ENCODE peak calls at places on chromosomes 12 and 14, in six cellular contexts. V is body of pancreas, G is stomach, H is ovary, E is breast epithelium, J is HCT116. U is an unnamed sample.

GRCh38 chr12:39239484-39240143 is 203.3 kb downstream of the KIF21A start:
- DNase-seq in J (no peak), V (no peak), H (no peak), E (no peak), G (no peak), U (no peak)

GRCh38 chr12:31482816-31483215 is 108.1 kb downstream of the DENND5B start:
- DNase-seq in J (peak), V (no peak), E (no peak), G (no peak), H (no peak), U (peak)

GRCh38 chr12:85831327-85831990 is 4.8 kb downstream of the RASSF9 start:
- DNase-seq in E (no peak), V (no peak), G (no peak), J (no peak), H (no peak), U (no peak)

GRCh38 chr12:114391088-114391487 is 14.9 kb downstream of the TBX5 start:
- DNase-seq in E (no peak), V (no peak), G (no peak), H (no peak), J (no peak), U (no peak)

GRCh38 chr12:107415834-107416233 is 269.8 kb upstream of the PWP1 start:
- DNase-seq in G (no peak), V (no peak), H (no peak), J (no peak), E (no peak), U (no peak)

GRCh38 chr12:123934829-123935228 is 37.8 kb downstream of the CCDC92 start:
- DNase-seq in J (no peak), E (no peak), V (no peak), H (no peak), G (no peak), U (no peak)

GRCh38 chr12:109881752-109882151 is 1.4 kb upstream of the GLTP start:
- DNase-seq in E (no peak), V (no peak), J (no peak), G (no peak), H (no peak), U (no peak)

GRCh38 chr12:12133259-12133658 is 62.5 kb downstream of the BCL2L14 start:
- DNase-seq in V (no peak), E (no peak), J (no peak), H (no peak), G (no peak), U (no peak)

GRCh38 chr12:57342207-57342691 is 88.6 kb downstream of the R3HDM2 start:
- DNase-seq in H (peak), V (no peak), E (no peak), G (no peak), J (no peak), U (no peak)

GRCh38 chr12:126936181-126936851 is 1330.7 kb upstream of the TMEM132C start:
- DNase-seq in J (peak), V (peak), G (no peak), E (no peak), H (no peak), U (peak)

GRCh38 chr12:45669093-45669492 is 60.4 kb upstream of the ARID2 start:
- DNase-seq in J (no peak), G (no peak), H (no peak), V (no peak), E (no peak), U (no peak)

GRCh38 chr12:50537538-50537919 is 32.7 kb downstream of the DIP2B start:
- DNase-seq in E (no peak), J (peak), V (no peak), G (no peak), H (no peak), U (peak)

GRCh38 chr12:54217774-54218221 is 29.0 kb upstream of the SMUG1 start:
- DNase-seq in H (peak), V (no peak), G (peak), E (no peak), J (no peak), U (no peak)

GRCh38 chr14:23113346-23114119 is 5.5 kb downstream of the CEBPE start:
- DNase-seq in J (no peak), E (no peak), V (no peak), G (no peak), H (no peak), U (no peak)

DNA sequence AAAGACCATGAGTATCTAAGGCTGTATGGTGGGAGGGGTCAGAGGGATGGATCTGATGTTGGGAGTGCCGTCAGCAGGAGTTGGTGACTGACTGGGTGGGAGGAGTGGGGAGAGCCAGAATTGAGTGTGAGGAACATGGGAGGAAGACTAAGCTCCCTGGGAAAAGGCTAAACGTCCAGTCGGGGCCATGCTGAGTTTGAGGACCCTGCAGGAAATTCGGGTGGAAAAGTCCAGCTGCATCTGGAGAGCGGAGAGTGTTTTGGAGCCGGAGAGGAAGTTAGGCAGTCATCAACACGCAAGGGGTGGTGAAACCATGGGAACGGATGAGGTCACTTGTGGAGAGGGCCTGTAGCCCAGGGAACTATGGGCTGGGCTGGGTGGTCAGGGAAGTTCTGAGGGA is 60.9 kb downstream of the ELK3 start:
- DNase-seq in J (no peak), H (peak), G (no peak), V (no peak), E (no peak), U (no peak)
- TF ChIP-seq POLR2A in J (no peak), H (no peak), G (no peak), V (no peak), E (no peak), U (no peak)

GRCh38 chr14:60210703-60211102 is 38.3 kb upstream of the PPM1A start:
- DNase-seq in V (no peak), H (no peak), G (no peak), E (no peak), J (no peak), U (no peak)

GRCh38 chr14:60206249-60206670 is 41.1 kb upstream of the DHRS7 start:
- DNase-seq in E (no peak), G (no peak), J (no peak), H (no peak), V (no peak), U (no peak)

GRCh38 chr14:60206837-60207533 is 41.8 kb upstream of the DHRS7 start:
- DNase-seq in V (no peak), H (no peak), J (no peak), G (no peak), E (no peak), U (no peak)

GRCh38 chr14:60204104-60204842 is 39.1 kb upstream of the DHRS7 start:
- DNase-seq in G (no peak), H (no peak), V (peak), J (no peak), E (no peak), U (no peak)

DNA sequence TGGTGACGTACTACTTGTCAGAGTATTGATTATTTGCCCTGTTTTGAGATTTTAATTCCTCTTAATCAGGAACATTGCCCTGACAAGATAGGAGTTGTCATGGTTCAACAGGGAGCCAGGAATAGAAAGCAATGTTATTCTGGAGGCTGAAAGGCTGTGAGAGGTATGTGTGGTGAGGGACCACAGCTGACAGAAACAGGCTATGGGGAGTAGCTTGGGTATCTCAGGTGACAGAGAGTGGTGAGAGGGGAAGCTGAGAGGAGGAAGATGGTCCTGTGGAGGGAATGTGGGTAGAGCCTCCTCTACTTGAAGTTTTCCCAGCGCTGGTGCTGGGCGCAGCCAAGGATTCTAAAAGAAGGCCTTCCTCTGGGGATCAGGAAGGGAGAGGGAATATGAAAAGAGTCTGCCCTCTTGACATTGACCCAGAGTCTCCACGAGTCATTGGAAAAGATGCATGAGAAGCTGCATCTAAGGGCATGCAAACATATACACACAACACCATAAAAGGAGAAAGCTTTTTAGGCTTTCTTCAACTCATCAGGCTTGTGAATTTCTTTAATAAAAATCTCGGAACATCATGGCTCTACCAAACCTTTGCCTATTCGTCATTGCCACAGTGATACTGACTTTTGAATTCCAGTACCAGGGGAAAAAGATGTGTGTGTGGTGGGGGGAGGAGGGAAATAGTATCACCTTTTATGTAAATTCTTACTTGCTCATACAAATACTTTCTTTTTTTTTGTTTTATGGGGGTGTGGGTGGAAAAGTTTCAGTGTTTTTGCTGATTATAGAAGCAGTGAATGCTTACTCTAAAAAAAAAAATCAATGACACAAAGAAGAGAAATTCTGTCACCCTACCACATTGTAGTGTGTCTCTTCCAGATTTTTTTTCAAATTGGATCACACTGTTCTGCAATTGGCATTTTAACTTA is 39.9 kb upstream of the DHRS7 start:
- DNase-seq in J (no peak), H (no peak), E (no peak), G (no peak), V (no peak), U (no peak)
- TF ChIP-seq POLR2A in J (no peak), H (no peak), E (no peak), G (no peak), V (no peak), U (no peak)

GRCh38 chr14:74825008-74825407 is 50.9 kb downstream of the PROX2 start:
- DNase-seq in E (no peak), V (no peak), G (no peak), J (no peak), H (no peak), U (no peak)

GRCh38 chr14:74821267-74821915 is 54.6 kb downstream of the PROX2 start:
- DNase-seq in V (no peak), E (no peak), H (no peak), J (no peak), G (no peak), U (no peak)

GRCh38 chr14:74816124-74816523 is 53.0 kb downstream of the YLPM1 start:
- DNase-seq in J (no peak), V (no peak), G (no peak), E (no peak), H (no peak), U (no peak)

DNA sequence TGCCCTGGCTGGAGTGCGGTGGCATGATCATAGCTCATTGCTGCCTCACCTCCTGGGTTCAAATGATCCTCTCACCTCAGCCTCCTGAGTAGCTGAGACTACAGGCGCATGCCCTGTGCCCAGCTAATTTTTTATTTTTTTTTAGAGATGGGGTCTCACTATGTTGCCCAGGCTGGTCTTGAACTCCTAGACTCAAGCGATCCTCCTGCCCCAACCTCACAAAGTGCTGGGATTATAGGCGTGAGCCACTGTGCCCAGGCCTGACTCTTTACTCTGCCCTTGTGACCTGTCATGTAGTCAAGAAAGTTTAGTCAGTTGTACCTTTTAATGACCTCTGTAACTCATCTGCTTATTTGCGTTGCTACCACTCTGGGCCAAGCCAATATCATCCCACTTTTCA is 55.7 kb downstream of the PROX2 start:
- DNase-seq in E (no peak), G (no peak), J (no peak), V (no peak), H (no peak), U (no peak)
- TF ChIP-seq POLR2A in E (no peak), G (no peak), J (no peak), V (no peak), H (no peak), U (no peak)

DNA sequence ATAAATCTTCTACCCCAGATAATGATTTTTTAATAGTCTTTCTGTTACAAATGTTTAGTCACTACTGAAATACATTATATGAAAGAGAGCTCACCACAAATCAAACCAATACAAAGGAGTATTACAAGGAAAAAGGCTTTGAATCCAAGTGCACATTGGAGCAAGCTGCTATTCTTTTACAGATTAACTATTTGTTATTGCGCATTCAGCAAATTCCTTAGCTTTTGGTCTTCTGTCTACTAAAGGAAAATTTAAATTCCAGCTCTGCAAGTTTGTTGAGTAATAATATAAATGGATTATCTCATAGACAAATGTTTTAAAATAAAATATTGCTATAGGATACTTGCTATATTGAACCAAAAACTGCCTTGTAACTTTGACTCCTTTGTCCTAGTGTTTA is 41.3 kb downstream of the PDE3A start:
- DNase-seq in J (no peak), H (no peak), E (no peak), G (no peak), V (no peak), U (no peak)
- TF ChIP-seq POLR2A in J (no peak), H (no peak), E (no peak), G (no peak), V (no peak), U (no peak)

U was measured in H54.